ENCODE peak calls at places on chromosomes 7 and 10, in four cellular contexts. J is GM12865, V is fibroblast of the aortic adventitia, O is frontal cortex. N is an unnamed sample.
A peak's percentile ranks its signal among the peaks of the same experiment; 100 is the strongest.

GRCh38 chr10:67017218-67017617 is 91.4 kb downstream of the LRRTM3 start:
- DNase-seq in J (no peak), V (no peak), O (no peak), N (no peak)

GRCh38 chr10:8054498-8055407 is at the start of gene GATA3:
- DNase-seq in J (peak; percentile 59), V (peak; percentile 27), O (no peak), N (no peak)

GRCh38 chr7:100366411-100367250 is 6.7 kb upstream of the PILRA start:
- DNase-seq in J (peak; percentile 67), V (no peak), O (no peak), N (no peak)

GRCh38 chr7:41058986-41059741 is 643.7 kb downstream of the INHBA start:
- DNase-seq in J (no peak), V (peak; percentile 45), O (no peak), N (no peak)

GRCh38 chr7:35729061-35729783 is 34.3 kb upstream of the HERPUD2 start:
- DNase-seq in J (peak; percentile 96), V (no peak), O (no peak), N (peak; percentile 93)

GRCh38 chr7:129845178-129845971 is 107.4 kb downstream of the UBE2H start:
- DNase-seq in J (no peak), V (peak; percentile 86), O (no peak), N (no peak)

GRCh38 chr7:20165146-20165510 is 52.1 kb downstream of the MACC1 start:
- DNase-seq in J (no peak), V (peak; percentile 84), O (no peak), N (no peak)

GRCh38 chr10:45581497-45582385 is 90.8 kb downstream of the ZFAND4 start:
- DNase-seq in J (peak; percentile 23), V (no peak), O (no peak), N (no peak)

GRCh38 chr7:44066494-44067063 is 1.2 kb upstream of the PGAM2 start:
- DNase-seq in J (no peak), V (no peak), O (no peak), N (no peak)

N was measured in NAMALWA.